ENCODE peak calls at places on chromosome 1, in five cellular contexts. N, L, P, I and A are unnamed samples.

GRCh38 chr1:211928222-211928856 is 97.8 kb upstream of the LPGAT1 start:
- DNase-seq in P (no peak), L (no peak), N (no peak), I (no peak), A (no peak)

GRCh38 chr1:196115641-196116040 is 492.6 kb downstream of the KCNT2 start:
- DNase-seq in L (no peak), I (peak), N (no peak), P (peak), A (peak)

GRCh38 chr1:16017461-16018303 is at the start of gene HSPB7:
- DNase-seq in I (peak), P (no peak), L (no peak), N (no peak), A (peak)

GRCh38 chr1:228889289-228889688 is 154.0 kb downstream of the RHOU start:
- DNase-seq in P (no peak), N (no peak), I (no peak), L (no peak), A (no peak)

GRCh38 chr1:117828206-117828605 is 101.2 kb downstream of the GDAP2 start:
- DNase-seq in P (no peak), I (peak), N (no peak), L (no peak), A (peak)

GRCh38 chr1:46081620-46082019 is 50.8 kb downstream of the PIK3R3 start:
- DNase-seq in I (no peak), N (no peak), L (no peak), P (peak), A (no peak)

GRCh38 chr1:232306269-232306911 is 323.5 kb downstream of the SIPA1L2 start:
- DNase-seq in L (no peak), I (peak), P (no peak), N (no peak), A (peak)

GRCh38 chr1:230643887-230644286 is 1.6 kb downstream of the COG2 start:
- DNase-seq in L (no peak), I (no peak), P (no peak), N (no peak), A (no peak)

GRCh38 chr1:224735159-224735558 is 119.0 kb downstream of the CNIH3 start:
- DNase-seq in I (no peak), L (no peak), P (no peak), N (no peak), A (no peak)

GRCh38 chr1:33709780-33710713 is 153.8 kb upstream of the HMGB4 start:
- DNase-seq in P (no peak), I (no peak), L (no peak), N (no peak), A (no peak)

GRCh38 chr1:225700889-225701465 is 48.1 kb upstream of the ENAH start:
- DNase-seq in I (no peak), L (no peak), N (no peak), P (peak), A (no peak)